ENCODE peak calls at places on chromosomes 11 and 22, in five cellular contexts. O is fibroblast of mammary gland; J is stimulated activated CD4-positive, alpha-beta T cell treated with anti-CD3 and anti-CD28 coated beads, Interleukin-1b, Interleukin-23, amount 100 ng/mL, for 1 hour; T is AG09309; H is mucosa of gallbladder. A is an unnamed sample.

GRCh38 chr22:46676479-46676878 is 56.3 kb downstream of the GRAMD4 start:
- DNase-seq in O (no peak), J (no peak), T (no peak), H (no peak), A (no peak)

GRCh38 chr22:44701824-44702478 is at the start of gene PRR5:
- DNase-seq in O (peak; percentile 74), J (peak; percentile 70), T (peak; percentile 57), H (peak; percentile 83), A (peak; percentile 76)

GRCh38 chr11:35579557-35580396 is 38.5 kb upstream of the FJX1 start:
- DNase-seq in O (peak; percentile 97), J (no peak), T (peak; percentile 93), H (peak; percentile 11), A (peak; percentile 95)

GRCh38 chr11:125404136-125404810 is 91.8 kb downstream of the FEZ1 start:
- DNase-seq in O (no peak), J (no peak), T (no peak), H (no peak), A (no peak)

GRCh38 chr11:6315811-6316425 is 4.4 kb downstream of the CAVIN3 start:
- DNase-seq in O (peak; percentile 69), J (no peak), T (no peak), H (peak; percentile 29), A (peak; percentile 47)

GRCh38 chr22:48942698-48943566 is 884.7 kb downstream of the BRD1 start:
- DNase-seq in O (no peak), J (no peak), T (no peak), H (peak; percentile 3), A (no peak)

GRCh38 chr22:39966522-39966921 is 6.3 kb downstream of the TMA7B start:
- DNase-seq in O (no peak), J (no peak), T (no peak), H (no peak), A (no peak)

GRCh38 chr22:39967996-39968968 is 8.1 kb downstream of the TMA7B start:
- DNase-seq in O (peak; percentile 13), J (no peak), T (no peak), H (peak; percentile 14), A (no peak)

GRCh38 chr22:33116846-33117547 is 58.8 kb upstream of the SYN3 start:
- DNase-seq in O (no peak), J (no peak), T (no peak), H (no peak), A (no peak)

A was measured in fibroblast of gingiva.